ENCODE peak calls at places on chromosomes 6 and 20, in seven cellular contexts. One of them, this sample, is unnamed.

GRCh38 chr6:152909241-152909640 is 73.6 kb downstream of the FBXO5 start:
- DNase-seq in lower lobe of right lung: no peak
- DNase-seq in fibroblast of mammary gland: no peak
- DNase-seq in gastrocnemius medialis: no peak
- DNase-seq in ovary: no peak
- DNase-seq in heart right ventricle: no peak
- DNase-seq in HFF-Myc: no peak
- DNase-seq in this sample: no peak

GRCh38 chr6:5315883-5316282 is 54.6 kb downstream of the FARS2 start:
- DNase-seq in lower lobe of right lung: no peak
- DNase-seq in fibroblast of mammary gland: peak; percentile 59
- DNase-seq in gastrocnemius medialis: peak; percentile 6
- DNase-seq in ovary: no peak
- DNase-seq in heart right ventricle: no peak
- DNase-seq in HFF-Myc: peak; percentile 15
- DNase-seq in this sample: no peak

GRCh38 chr20:3314391-3314790 is 75.4 kb upstream of the SLC4A11 start:
- DNase-seq in lower lobe of right lung: no peak
- DNase-seq in fibroblast of mammary gland: no peak
- DNase-seq in gastrocnemius medialis: no peak
- DNase-seq in ovary: no peak
- DNase-seq in heart right ventricle: no peak
- DNase-seq in HFF-Myc: no peak
- DNase-seq in this sample: no peak

GRCh38 chr6:160882741-160883340 is 108.7 kb upstream of the MAP3K4 start:
- DNase-seq in lower lobe of right lung: no peak
- DNase-seq in fibroblast of mammary gland: peak; percentile 59
- DNase-seq in gastrocnemius medialis: no peak
- DNase-seq in ovary: no peak
- DNase-seq in heart right ventricle: no peak
- DNase-seq in HFF-Myc: peak; percentile 1
- DNase-seq in this sample: no peak

GRCh38 chr20:24764825-24765224 is 184.2 kb upstream of the CST7 start:
- DNase-seq in lower lobe of right lung: no peak
- DNase-seq in fibroblast of mammary gland: no peak
- DNase-seq in gastrocnemius medialis: no peak
- DNase-seq in ovary: no peak
- DNase-seq in heart right ventricle: no peak
- DNase-seq in HFF-Myc: no peak
- DNase-seq in this sample: peak; percentile 8

GRCh38 chr6:155228549-155229166 is 35.2 kb upstream of the CLDN20 start:
- DNase-seq in lower lobe of right lung: no peak
- DNase-seq in fibroblast of mammary gland: peak; percentile 27
- DNase-seq in gastrocnemius medialis: no peak
- DNase-seq in ovary: no peak
- DNase-seq in heart right ventricle: no peak
- DNase-seq in HFF-Myc: no peak
- DNase-seq in this sample: no peak

GRCh38 chr20:56626367-56627121 is 2.6 kb upstream of the TFAP2C start:
- DNase-seq in lower lobe of right lung: no peak
- DNase-seq in fibroblast of mammary gland: peak; percentile 41
- DNase-seq in gastrocnemius medialis: no peak
- DNase-seq in ovary: no peak
- DNase-seq in heart right ventricle: no peak
- DNase-seq in HFF-Myc: no peak
- DNase-seq in this sample: peak; percentile 34

GRCh38 chr6:169310983-169311382 is 57.3 kb upstream of the THBS2 start:
- DNase-seq in lower lobe of right lung: no peak
- DNase-seq in fibroblast of mammary gland: no peak
- DNase-seq in gastrocnemius medialis: no peak
- DNase-seq in ovary: no peak
- DNase-seq in heart right ventricle: no peak
- DNase-seq in HFF-Myc: no peak
- DNase-seq in this sample: no peak

GRCh38 chr20:10536531-10536930 is 101.4 kb downstream of the SLX4IP start:
- DNase-seq in lower lobe of right lung: peak; percentile 50
- DNase-seq in fibroblast of mammary gland: peak; percentile 43
- DNase-seq in gastrocnemius medialis: no peak
- DNase-seq in ovary: no peak
- DNase-seq in heart right ventricle: no peak
- DNase-seq in HFF-Myc: no peak
- DNase-seq in this sample: no peak

GRCh38 chr6:108438918-108439317 is 121.8 kb upstream of the FOXO3 start:
- DNase-seq in lower lobe of right lung: no peak
- DNase-seq in fibroblast of mammary gland: peak; percentile 53
- DNase-seq in gastrocnemius medialis: no peak
- DNase-seq in ovary: no peak
- DNase-seq in heart right ventricle: no peak
- DNase-seq in HFF-Myc: no peak
- DNase-seq in this sample: no peak

GRCh38 chr6:150250826-150251225 is 108.0 kb downstream of the PPP1R14C start:
- DNase-seq in lower lobe of right lung: no peak
- DNase-seq in fibroblast of mammary gland: peak; percentile 73
- DNase-seq in gastrocnemius medialis: peak; percentile 57
- DNase-seq in ovary: no peak
- DNase-seq in heart right ventricle: peak; percentile 18
- DNase-seq in HFF-Myc: peak; percentile 75
- DNase-seq in this sample: no peak

GRCh38 chr20:21208999-21209398 is 83.1 kb downstream of the KIZ start:
- DNase-seq in lower lobe of right lung: no peak
- DNase-seq in fibroblast of mammary gland: no peak
- DNase-seq in gastrocnemius medialis: no peak
- DNase-seq in ovary: no peak
- DNase-seq in heart right ventricle: no peak
- DNase-seq in HFF-Myc: no peak
- DNase-seq in this sample: no peak

GRCh38 chr6:101830501-101831031 is 437.1 kb downstream of the GRIK2 start:
- DNase-seq in lower lobe of right lung: no peak
- DNase-seq in fibroblast of mammary gland: peak; percentile 28
- DNase-seq in gastrocnemius medialis: no peak
- DNase-seq in ovary: no peak
- DNase-seq in heart right ventricle: no peak
- DNase-seq in HFF-Myc: no peak
- DNase-seq in this sample: no peak

GRCh38 chr6:14313220-14313619 is 195.6 kb downstream of the CD83 start:
- DNase-seq in lower lobe of right lung: no peak
- DNase-seq in fibroblast of mammary gland: no peak
- DNase-seq in gastrocnemius medialis: no peak
- DNase-seq in ovary: no peak
- DNase-seq in heart right ventricle: no peak
- DNase-seq in HFF-Myc: no peak
- DNase-seq in this sample: no peak

DNA sequence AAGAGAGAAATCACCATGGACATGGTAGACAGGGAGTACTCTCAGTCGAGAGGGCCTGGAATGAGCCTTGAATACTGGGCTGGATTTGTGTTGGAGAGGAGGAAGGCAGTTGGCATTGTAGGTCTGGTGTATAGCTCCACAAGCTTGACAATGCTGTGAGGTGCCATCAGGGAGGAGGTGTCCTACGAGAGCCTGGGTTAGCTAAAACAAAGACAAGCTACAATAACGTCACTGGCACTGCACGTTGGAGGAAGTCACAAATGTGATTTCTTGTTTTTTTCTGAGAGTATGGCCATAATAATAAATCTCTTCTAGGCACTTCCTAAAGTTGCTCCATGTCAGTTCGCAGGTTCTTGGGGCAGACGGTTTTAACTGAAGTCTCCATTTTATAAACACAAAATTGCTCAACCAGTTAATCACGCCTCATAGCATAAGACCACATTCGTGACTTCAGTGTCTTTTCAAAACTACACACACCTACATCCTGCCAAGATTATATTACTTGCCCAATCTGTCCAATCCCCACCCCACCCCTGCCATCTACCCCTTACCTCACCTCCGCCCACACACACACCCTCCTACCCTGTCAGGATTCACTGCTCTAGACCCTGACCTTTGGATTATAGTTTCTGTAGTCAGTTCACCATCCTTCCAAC is 4.4 kb upstream of the HLA-DMB start:
- DNase-seq in lower lobe of right lung: no peak
- DNase-seq in fibroblast of mammary gland: peak; percentile 6
- DNase-seq in gastrocnemius medialis: no peak
- DNase-seq in ovary: no peak
- DNase-seq in heart right ventricle: no peak
- DNase-seq in HFF-Myc: no peak
- DNase-seq in this sample: no peak
- H3K4me3 ChIP-seq in lower lobe of right lung: no peak overlapping the region
- H3K4me3 ChIP-seq in fibroblast of mammary gland: no peak overlapping the region
- H3K4me3 ChIP-seq in gastrocnemius medialis: no peak overlapping the region
- H3K4me3 ChIP-seq in ovary: no peak overlapping the region
- H3K4me3 ChIP-seq in heart right ventricle: no peak overlapping the region
- H3K4me3 ChIP-seq in HFF-Myc: no peak overlapping the region
- H3K4me3 ChIP-seq in this sample: no peak overlapping the region

GRCh38 chr6:89148016-89148750 is 2.3 kb downstream of the PM20D2 start:
- DNase-seq in lower lobe of right lung: no peak
- DNase-seq in fibroblast of mammary gland: peak; percentile 35
- DNase-seq in gastrocnemius medialis: no peak
- DNase-seq in ovary: no peak
- DNase-seq in heart right ventricle: no peak
- DNase-seq in HFF-Myc: no peak
- DNase-seq in this sample: no peak
- TF ChIP-seq CTCF in lower lobe of right lung: no peak
- TF ChIP-seq CTCF in fibroblast of mammary gland: no peak
- TF ChIP-seq CTCF in gastrocnemius medialis: no peak
- TF ChIP-seq CTCF in ovary: no peak
- TF ChIP-seq CTCF in heart right ventricle: no peak
- TF ChIP-seq CTCF in HFF-Myc: no peak
- TF ChIP-seq CTCF in this sample: no peak

GRCh38 chr6:142881290-142881689 is 63.7 kb downstream of the HIVEP2 start:
- DNase-seq in lower lobe of right lung: no peak
- DNase-seq in fibroblast of mammary gland: no peak
- DNase-seq in gastrocnemius medialis: no peak
- DNase-seq in ovary: no peak
- DNase-seq in heart right ventricle: no peak
- DNase-seq in HFF-Myc: no peak
- DNase-seq in this sample: no peak
- H3K4me3 ChIP-seq in lower lobe of right lung: no peak overlapping the region
- H3K4me3 ChIP-seq in fibroblast of mammary gland: no peak overlapping the region
- H3K4me3 ChIP-seq in gastrocnemius medialis: no peak overlapping the region
- H3K4me3 ChIP-seq in ovary: no peak overlapping the region
- H3K4me3 ChIP-seq in heart right ventricle: no peak overlapping the region
- H3K4me3 ChIP-seq in HFF-Myc: no peak overlapping the region
- H3K4me3 ChIP-seq in this sample: no peak overlapping the region

DNA sequence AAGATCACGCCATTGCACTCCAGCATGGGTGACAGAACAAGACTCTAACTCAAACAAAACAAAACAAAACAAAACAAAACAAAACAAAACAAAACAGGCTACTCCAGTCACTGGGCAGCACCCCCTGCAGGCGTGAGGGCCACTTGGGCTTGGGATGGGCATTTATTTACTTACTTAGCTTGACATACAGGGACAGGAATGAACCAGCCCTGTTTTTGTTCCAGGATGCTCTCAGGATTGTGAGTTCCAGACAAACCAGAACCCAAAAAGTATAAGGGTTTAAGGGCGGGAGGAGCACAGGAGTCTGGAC is 4.0 kb upstream of the PTPN1 start:
- DNase-seq in lower lobe of right lung: no peak
- DNase-seq in fibroblast of mammary gland: no peak
- DNase-seq in gastrocnemius medialis: no peak
- DNase-seq in ovary: no peak
- DNase-seq in heart right ventricle: no peak
- DNase-seq in HFF-Myc: no peak
- DNase-seq in this sample: no peak
- TF ChIP-seq CTCF in lower lobe of right lung: no peak
- TF ChIP-seq CTCF in fibroblast of mammary gland: peak; percentile 3
- TF ChIP-seq CTCF in gastrocnemius medialis: no peak
- TF ChIP-seq CTCF in ovary: no peak
- TF ChIP-seq CTCF in heart right ventricle: no peak
- TF ChIP-seq CTCF in HFF-Myc: peak; percentile 19
- TF ChIP-seq CTCF in this sample: no peak

DNA sequence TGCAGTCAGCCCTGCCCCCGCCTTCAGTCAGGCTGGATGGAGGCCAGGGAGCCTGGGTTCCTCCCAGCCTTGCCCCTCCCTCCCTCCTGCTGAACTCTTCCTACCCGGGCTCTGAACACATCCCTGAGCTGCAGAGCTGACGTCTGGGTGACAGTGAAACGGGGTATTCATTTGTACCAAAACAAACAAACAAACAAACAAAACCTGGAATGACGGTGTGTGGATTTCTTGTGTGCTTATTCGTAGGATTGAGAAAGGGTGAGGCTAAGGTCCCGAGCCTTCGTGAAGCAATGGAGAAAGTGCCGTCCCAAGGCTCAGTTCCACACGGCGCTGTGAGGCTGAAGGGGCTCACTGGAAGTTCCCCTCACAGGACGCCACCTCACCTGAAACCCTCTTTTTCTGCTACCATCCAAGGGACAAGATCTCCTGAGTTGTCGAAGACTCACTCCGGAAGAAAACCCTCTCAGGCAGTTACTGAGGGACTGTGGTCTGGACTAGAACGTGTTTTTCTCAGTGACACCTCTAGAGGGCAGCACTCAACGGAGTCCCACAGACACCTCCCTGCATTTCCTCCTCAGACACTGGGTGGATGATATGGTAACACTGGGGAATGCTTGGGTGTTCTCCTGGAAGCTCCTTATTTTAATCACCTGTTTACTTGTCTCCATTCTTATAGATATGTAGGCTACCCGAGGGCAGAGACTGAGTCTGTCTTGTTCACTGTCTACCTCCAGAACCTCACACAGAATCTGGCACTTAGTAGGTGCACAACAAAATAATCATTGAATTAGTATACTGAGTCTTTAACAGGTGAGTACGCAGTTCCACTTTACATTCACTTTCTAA is 27.3 kb downstream of the GSTA3 start:
- DNase-seq in lower lobe of right lung: peak; percentile 51
- DNase-seq in fibroblast of mammary gland: peak; percentile 73
- DNase-seq in gastrocnemius medialis: peak; percentile 9
- DNase-seq in ovary: peak; percentile 57
- DNase-seq in heart right ventricle: peak; percentile 62
- DNase-seq in HFF-Myc: peak; percentile 47
- DNase-seq in this sample: peak; percentile 88
- H3K4me3 ChIP-seq in lower lobe of right lung: peak overlapping the region; percentile 67
- H3K4me3 ChIP-seq in fibroblast of mammary gland: peak overlapping the region; percentile 59
- H3K4me3 ChIP-seq in gastrocnemius medialis: peak overlapping the region; percentile 60
- H3K4me3 ChIP-seq in ovary: peak overlapping the region; percentile 33
- H3K4me3 ChIP-seq in heart right ventricle: peak overlapping the region; percentile 42
- H3K4me3 ChIP-seq in HFF-Myc: peak overlapping the region; percentile 34
- H3K4me3 ChIP-seq in this sample: peak overlapping the region; percentile 50

This sample was measured in testis.